ENCODE peak calls at places on chromosomes 7 and 10, in four cellular contexts. Y is GM20000, P is cardiac fibroblast, I is left lung. X is an unnamed sample.
A peak's percentile ranks its signal among the peaks of the same experiment; 100 is the strongest.

GRCh38 chr10:36676321-36677169 is 448.9 kb upstream of the ANKRD30A start:
- DNase-seq in Y (no peak), P (peak; percentile 31), I (no peak), X (no peak)

GRCh38 chr10:21336476-21337170 is 188.9 kb downstream of the SKIDA1 start:
- DNase-seq in Y (no peak), P (peak; percentile 99), I (peak; percentile 68), X (no peak)

GRCh38 chr7:116766881-116767280 is 94.9 kb downstream of the MET start:
- DNase-seq in Y (no peak), P (no peak), I (no peak), X (no peak)

GRCh38 chr10:13991353-13991752 is 339.4 kb downstream of the FRMD4A start:
- DNase-seq in Y (no peak), P (no peak), I (no peak), X (no peak)

GRCh38 chr10:108230478-108231170 is 1066.1 kb upstream of the SORCS1 start:
- DNase-seq in Y (no peak), P (no peak), I (no peak), X (no peak)

GRCh38 chr10:60527676-60528075 is 138.0 kb upstream of the ANK3 start:
- DNase-seq in Y (no peak), P (no peak), I (no peak), X (no peak)

GRCh38 chr7:10282909-10283308 is 690.8 kb upstream of the PHF14 start:
- DNase-seq in Y (no peak), P (no peak), I (no peak), X (no peak)

GRCh38 chr7:11261470-11261869 is 287.8 kb downstream of the PHF14 start:
- DNase-seq in Y (no peak), P (no peak), I (no peak), X (no peak)

GRCh38 chr7:134882481-134882880 is 103.0 kb downstream of the CALD1 start:
- DNase-seq in Y (no peak), P (no peak), I (no peak), X (no peak)

GRCh38 chr10:5811387-5811821 is 1.8 kb downstream of the GDI2 start:
- DNase-seq in Y (no peak), P (peak; percentile 50), I (no peak), X (no peak)

GRCh38 chr7:73908123-73908611 is 47.2 kb downstream of the TMEM270 start:
- DNase-seq in Y (no peak), P (no peak), I (peak; percentile 26), X (no peak)

GRCh38 chr7:20651960-20652544 is 36.6 kb downstream of the ABCB5 start:
- DNase-seq in Y (no peak), P (peak; percentile 48), I (no peak), X (peak; percentile 24)

GRCh38 chr7:148914208-148914777 is 30.2 kb upstream of the EZH2 start:
- DNase-seq in Y (peak; percentile 38), P (peak; percentile 77), I (no peak), X (peak; percentile 32)

GRCh38 chr7:100044719-100045118 is 4.9 kb upstream of the ZSCAN21 start:
- DNase-seq in Y (peak; percentile 30), P (no peak), I (no peak), X (peak; percentile 30)
- TF ChIP-seq CTCF in Y (peak; percentile 20), P (no peak), I (no peak), X (peak; percentile 10)

DNA sequence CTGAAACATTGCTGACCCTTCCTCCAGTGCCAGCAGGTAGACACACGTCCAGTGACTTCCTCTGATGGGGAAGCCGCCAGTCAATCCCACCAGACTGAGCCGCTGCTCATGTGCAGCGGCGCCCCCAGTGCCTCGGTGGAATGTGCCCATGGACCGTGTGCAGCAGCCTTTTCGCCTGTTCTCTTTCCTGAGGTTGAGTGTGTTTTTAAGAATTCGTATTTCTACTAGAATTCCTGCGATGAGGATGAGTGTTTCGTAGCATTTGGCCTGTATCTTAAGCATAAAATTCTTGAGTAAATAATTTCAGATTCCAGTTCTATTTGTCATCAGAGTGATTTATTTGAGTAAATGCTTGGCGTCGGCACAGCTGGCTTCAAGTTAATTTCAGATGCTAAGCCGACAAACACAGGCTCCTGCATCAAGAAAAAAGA is 35.4 kb downstream of the BNIP3 start:
- DNase-seq in Y (no peak), P (peak; percentile 93), I (no peak), X (no peak)
- TF ChIP-seq CTCF in Y (no peak), P (no peak), I (no peak), X (no peak)

GRCh38 chr7:67738-68395 is 124.5 kb upstream of the FAM20C start:
- DNase-seq in Y (no peak), P (peak; percentile 20), I (no peak), X (no peak)
- TF ChIP-seq CTCF in Y (no peak), P (no peak), I (no peak), X (no peak)

GRCh38 chr10:12848439-12849173 is 152.9 kb downstream of the CCDC3 start:
- DNase-seq in Y (no peak), P (no peak), I (no peak), X (no peak)

GRCh38 chr10:12844796-12845524 is 156.6 kb downstream of the CCDC3 start:
- DNase-seq in Y (no peak), P (peak; percentile 75), I (no peak), X (no peak)

GRCh38 chr10:12846718-12847117 is 154.8 kb downstream of the CCDC3 start:
- DNase-seq in Y (no peak), P (peak; percentile 7), I (no peak), X (no peak)

GRCh38 chr10:12849351-12850181 is 151.9 kb downstream of the CCDC3 start:
- DNase-seq in Y (no peak), P (no peak), I (no peak), X (no peak)

DNA sequence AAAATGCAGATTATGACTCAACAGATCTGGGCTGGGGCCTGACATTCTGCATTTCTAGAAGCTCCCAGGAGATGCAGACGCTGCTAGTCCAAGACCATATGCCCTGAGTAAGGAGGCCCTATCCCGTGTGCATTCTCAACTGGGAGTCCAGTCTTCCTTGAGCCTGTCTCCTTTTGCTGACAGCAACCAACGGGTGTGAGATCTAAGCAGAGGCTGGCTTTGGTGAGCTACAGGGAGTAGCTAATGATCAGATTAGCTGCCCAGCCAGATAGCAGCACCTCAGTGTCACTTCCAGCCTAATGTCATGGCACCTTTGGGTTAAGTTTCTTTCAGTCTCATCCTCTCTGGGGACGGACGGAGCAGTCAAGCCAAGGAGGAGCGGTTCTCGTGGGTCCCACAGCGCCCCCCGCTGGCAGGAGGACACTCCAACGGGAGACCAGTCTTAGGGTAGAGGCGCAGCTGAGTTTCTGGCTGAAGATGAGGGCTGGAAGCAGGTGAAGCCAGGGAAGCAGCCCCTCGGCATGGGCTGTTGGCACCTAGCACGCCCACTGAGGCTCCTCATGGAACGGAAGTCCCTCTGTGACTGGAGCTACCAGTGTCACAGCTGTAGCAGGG is 154.0 kb downstream of the CCDC3 start:
- DNase-seq in Y (no peak), P (no peak), I (no peak), X (no peak)
- TF ChIP-seq CTCF in Y (peak; percentile 35), P (no peak), I (no peak), X (peak; percentile 48)

GRCh38 chr7:17472518-17472917 is 174.1 kb downstream of the AHR start:
- DNase-seq in Y (no peak), P (no peak), I (no peak), X (no peak)

GRCh38 chr7:17477182-17477581 is 178.7 kb downstream of the AHR start:
- DNase-seq in Y (no peak), P (no peak), I (no peak), X (no peak)

GRCh38 chr7:17472939-17473338 is 174.5 kb downstream of the AHR start:
- DNase-seq in Y (no peak), P (no peak), I (no peak), X (peak; percentile 20)

DNA sequence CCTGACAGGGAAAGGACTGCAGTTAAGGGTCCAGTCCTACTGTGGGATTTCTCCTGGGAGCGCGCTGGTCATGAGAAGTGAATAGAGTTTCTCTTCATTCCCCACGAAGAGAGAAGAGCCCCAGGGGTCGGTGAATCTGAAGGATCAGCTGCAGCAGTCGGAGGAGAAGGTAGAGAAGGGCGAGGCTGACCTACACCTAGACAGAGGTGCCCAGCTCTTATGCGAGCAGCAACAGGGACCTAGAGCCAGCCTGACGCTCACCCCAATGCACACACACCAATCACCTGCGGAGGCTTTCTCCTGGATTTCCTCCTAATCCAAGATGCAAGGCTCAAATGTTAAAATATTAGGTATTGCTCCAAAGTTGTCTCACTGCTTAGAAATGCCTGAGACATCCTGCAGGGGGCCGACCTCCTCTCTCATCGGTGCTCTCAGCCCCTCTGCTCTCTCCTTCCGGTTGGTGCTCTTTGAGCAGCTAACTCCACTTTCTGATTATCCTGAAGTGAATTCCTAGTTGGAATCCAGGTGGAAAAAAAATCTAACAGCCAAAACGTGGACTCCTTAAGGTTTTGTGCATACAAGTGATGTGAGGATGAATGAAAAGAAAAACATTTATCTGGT is 176.4 kb downstream of the AHR start:
- DNase-seq in Y (no peak), P (no peak), I (no peak), X (no peak)
- TF ChIP-seq CTCF in Y (no peak), P (peak; percentile 15), I (no peak), X (peak; percentile 24)

GRCh38 chr10:78033623-78034470 is at the start of gene RPS24:
- DNase-seq in Y (peak; percentile 89), P (peak; percentile 98), I (peak; percentile 95), X (peak; percentile 90)
- TF ChIP-seq CTCF in Y (no peak), P (no peak), I (no peak), X (no peak)

GRCh38 chr10:89609730-89610393 is 35.2 kb downstream of the PANK1 start:
- DNase-seq in Y (peak; percentile 45), P (no peak), I (no peak), X (peak; percentile 50)
- TF ChIP-seq CTCF in Y (no peak), P (no peak), I (no peak), X (peak; percentile 44)

GRCh38 chr10:132443998-132444876 is 47.2 kb downstream of the PWWP2B start:
- DNase-seq in Y (no peak), P (no peak), I (no peak), X (no peak)

GRCh38 chr10:132446661-132447445 is 49.9 kb downstream of the PWWP2B start:
- DNase-seq in Y (peak; percentile 75), P (peak; percentile 28), I (peak; percentile 87), X (peak; percentile 60)

GRCh38 chr10:132446195-132446581 is 49.2 kb downstream of the PWWP2B start:
- DNase-seq in Y (no peak), P (no peak), I (no peak), X (no peak)

GRCh38 chr10:132444877-132445351 is 47.9 kb downstream of the PWWP2B start:
- DNase-seq in Y (no peak), P (no peak), I (no peak), X (no peak)

GRCh38 chr10:132445516-132446194 is 48.7 kb downstream of the PWWP2B start:
- DNase-seq in Y (no peak), P (no peak), I (no peak), X (no peak)
- TF ChIP-seq CTCF in Y (no peak), P (no peak), I (no peak), X (no peak)